ENCODE peak calls at places on chromosomes 5 and 9, in seven cellular contexts. Q is mesothelial cell of epicardium; N is NCI-H1105; H is epithelial cell of esophagus; Z is CD4-positive, alpha-beta T cell; M is astrocyte of the spinal cord; E is iPS-NIHi11. L is an unnamed sample.

GRCh38 chr9:124284237-124284831 is 26.6 kb downstream of the NEK6 start:
- DNase-seq in Q (no peak), N (no peak), H (no peak), Z (no peak), M (peak), E (no peak), L (no peak)

GRCh38 chr5:179697993-179698934 is 503 bp upstream of the CANX start:
- DNase-seq in Q (peak), N (peak), H (peak), Z (peak), M (peak), E (peak), L (peak)

GRCh38 chr5:179330186-179330900 is 14.9 kb downstream of the ADAMTS2 start:
- DNase-seq in Q (no peak), N (no peak), H (no peak), Z (no peak), M (no peak), E (no peak), L (no peak)

GRCh38 chr9:134964271-134964670 is 46.6 kb upstream of the FCN1 start:
- DNase-seq in Q (no peak), N (no peak), H (no peak), Z (no peak), M (no peak), E (no peak), L (no peak)

GRCh38 chr9:128214571-128215490 is 11.7 kb downstream of the DNM1 start:
- DNase-seq in Q (no peak), N (no peak), H (peak), Z (no peak), M (no peak), E (peak), L (no peak)

GRCh38 chr9:20215552-20215951 is 406.7 kb downstream of the MLLT3 start:
- DNase-seq in Q (no peak), N (no peak), H (no peak), Z (no peak), M (no peak), E (no peak), L (no peak)

GRCh38 chr5:135209495-135209837 is 175.4 kb upstream of the PITX1 start:
- DNase-seq in Q (no peak), N (no peak), H (no peak), Z (no peak), M (no peak), E (no peak), L (no peak)

GRCh38 chr9:126307306-126308061 is 19.1 kb upstream of the MVB12B start:
- DNase-seq in Q (no peak), N (no peak), H (no peak), Z (no peak), M (no peak), E (no peak), L (no peak)

GRCh38 chr9:124128568-124128967 is 117.0 kb downstream of the LHX2 start:
- DNase-seq in Q (no peak), N (no peak), H (no peak), Z (no peak), M (no peak), E (no peak), L (no peak)

GRCh38 chr9:35972093-35972492 is 14.1 kb upstream of the OR2S2 start:
- DNase-seq in Q (no peak), N (no peak), H (no peak), Z (no peak), M (no peak), E (peak), L (peak)

GRCh38 chr5:953535-954449 is 54.8 kb upstream of the NKD2 start:
- DNase-seq in Q (no peak), N (no peak), H (no peak), Z (no peak), M (no peak), E (peak), L (no peak)

GRCh38 chr9:93681316-93682154 is 105.2 kb downstream of the PHF2 start:
- DNase-seq in Q (no peak), N (no peak), H (no peak), Z (no peak), M (no peak), E (no peak), L (no peak)

GRCh38 chr9:113511047-113511521 is 47.6 kb downstream of the RGS3 start:
- DNase-seq in Q (no peak), N (peak), H (no peak), Z (no peak), M (no peak), E (no peak), L (no peak)

GRCh38 chr9:77883846-77884771 is 147.5 kb downstream of the GNAQ start:
- DNase-seq in Q (no peak), N (no peak), H (peak), Z (no peak), M (peak), E (peak), L (peak)

GRCh38 chr9:127979333-127980055 is 1.3 kb downstream of the EEIG1 start:
- DNase-seq in Q (no peak), N (peak), H (peak), Z (no peak), M (peak), E (no peak), L (peak)

GRCh38 chr5:53095931-53096525 is 13.5 kb downstream of the MOCS2 start:
- DNase-seq in Q (no peak), N (no peak), H (peak), Z (peak), M (peak), E (peak), L (peak)

L was measured in activated CD8-positive, alpha-beta T cell treated with anti-CD3 and anti-CD28 coated beads for 36 hours.